ENCODE peak calls at places on chromosomes 7 and 10, in eight cellular contexts. One of them, this sample, is unnamed. For H3K27me3, the result is how much of the 10 kb centered on the place peaks cover.

GRCh38 chr7:130009848-130010688 is 41.1 kb downstream of the ZC3HC1 start:
- DNase-seq in HCT116: peak
- DNase-seq in transverse colon: peak
- DNase-seq in HepG2: peak
- DNase-seq in SK-N-SH: peak
- DNase-seq in breast epithelium: no peak
- DNase-seq in endothelial cell of umbilical vein: peak
- DNase-seq in sigmoid colon: peak
- DNase-seq in this sample: peak

GRCh38 chr7:144048648-144049047 is at the start of gene OR2A5:
- DNase-seq in transverse colon: no peak
- DNase-seq in HCT116: no peak
- DNase-seq in sigmoid colon: no peak
- DNase-seq in HepG2: no peak
- DNase-seq in endothelial cell of umbilical vein: no peak
- DNase-seq in SK-N-SH: no peak
- DNase-seq in breast epithelium: no peak
- DNase-seq in this sample: no peak

GRCh38 chr10:122515588-122516231 is 44.8 kb upstream of the DMBT1 start:
- DNase-seq in endothelial cell of umbilical vein: no peak
- DNase-seq in HCT116: no peak
- DNase-seq in transverse colon: peak
- DNase-seq in breast epithelium: no peak
- DNase-seq in SK-N-SH: no peak
- DNase-seq in HepG2: no peak
- DNase-seq in sigmoid colon: no peak
- DNase-seq in this sample: no peak

GRCh38 chr7:126698909-126699308 is 553.8 kb downstream of the GRM8 start:
- DNase-seq in sigmoid colon: no peak
- DNase-seq in endothelial cell of umbilical vein: no peak
- DNase-seq in transverse colon: no peak
- DNase-seq in SK-N-SH: peak
- DNase-seq in HepG2: no peak
- DNase-seq in breast epithelium: no peak
- DNase-seq in HCT116: no peak
- DNase-seq in this sample: no peak

GRCh38 chr7:7354674-7355073 is 172.3 kb downstream of the C1GALT1 start:
- DNase-seq in HepG2: no peak
- DNase-seq in breast epithelium: no peak
- DNase-seq in HCT116: peak
- DNase-seq in endothelial cell of umbilical vein: no peak
- DNase-seq in sigmoid colon: no peak
- DNase-seq in transverse colon: no peak
- DNase-seq in SK-N-SH: no peak
- DNase-seq in this sample: no peak

GRCh38 chr10:74851834-74852233 is 25.4 kb downstream of the KAT6B start:
- DNase-seq in breast epithelium: no peak
- DNase-seq in transverse colon: no peak
- DNase-seq in SK-N-SH: no peak
- DNase-seq in HepG2: no peak
- DNase-seq in endothelial cell of umbilical vein: peak
- DNase-seq in sigmoid colon: no peak
- DNase-seq in HCT116: no peak
- DNase-seq in this sample: no peak

GRCh38 chr10:26699631-26700030 is 2.1 kb downstream of the PDSS1 start:
- DNase-seq in SK-N-SH: no peak
- DNase-seq in breast epithelium: no peak
- DNase-seq in endothelial cell of umbilical vein: no peak
- DNase-seq in transverse colon: no peak
- DNase-seq in HepG2: no peak
- DNase-seq in sigmoid colon: no peak
- DNase-seq in HCT116: no peak
- DNase-seq in this sample: no peak

GRCh38 chr10:132479024-132479602 is 58.5 kb upstream of the INPP5A start:
- DNase-seq in transverse colon: no peak
- DNase-seq in breast epithelium: no peak
- DNase-seq in sigmoid colon: no peak
- DNase-seq in SK-N-SH: no peak
- DNase-seq in HepG2: no peak
- DNase-seq in endothelial cell of umbilical vein: no peak
- DNase-seq in HCT116: no peak
- DNase-seq in this sample: no peak

GRCh38 chr10:119412244-119412750 is 130.2 kb downstream of the RGS10 start:
- DNase-seq in breast epithelium: peak
- DNase-seq in HepG2: no peak
- DNase-seq in endothelial cell of umbilical vein: peak
- DNase-seq in sigmoid colon: peak
- DNase-seq in SK-N-SH: peak
- DNase-seq in transverse colon: peak
- DNase-seq in HCT116: no peak
- DNase-seq in this sample: peak

GRCh38 chr10:77715081-77715480 is 77.5 kb upstream of the KCNMA1 start:
- DNase-seq in sigmoid colon: no peak
- DNase-seq in transverse colon: no peak
- DNase-seq in breast epithelium: no peak
- DNase-seq in HepG2: peak
- DNase-seq in HCT116: peak
- DNase-seq in endothelial cell of umbilical vein: no peak
- DNase-seq in SK-N-SH: no peak
- DNase-seq in this sample: no peak

GRCh38 chr10:116215651-116216050 is 57.4 kb downstream of the GFRA1 start:
- DNase-seq in sigmoid colon: no peak
- DNase-seq in HCT116: no peak
- DNase-seq in endothelial cell of umbilical vein: no peak
- DNase-seq in transverse colon: no peak
- DNase-seq in SK-N-SH: no peak
- DNase-seq in breast epithelium: no peak
- DNase-seq in HepG2: no peak
- DNase-seq in this sample: no peak

GRCh38 chr7:146670532-146670931 is 553.9 kb downstream of the CNTNAP2 start:
- DNase-seq in breast epithelium: no peak
- DNase-seq in SK-N-SH: no peak
- DNase-seq in transverse colon: no peak
- DNase-seq in HepG2: no peak
- DNase-seq in sigmoid colon: no peak
- DNase-seq in HCT116: no peak
- DNase-seq in endothelial cell of umbilical vein: no peak
- DNase-seq in this sample: no peak

GRCh38 chr10:27383595-27384542 is 120.2 kb upstream of the RAB18 start:
- DNase-seq in HCT116: no peak
- DNase-seq in HepG2: peak
- DNase-seq in breast epithelium: no peak
- DNase-seq in endothelial cell of umbilical vein: peak
- DNase-seq in SK-N-SH: no peak
- DNase-seq in sigmoid colon: no peak
- DNase-seq in transverse colon: no peak
- DNase-seq in this sample: no peak

GRCh38 chr7:101418694-101419093 is 56.0 kb downstream of the COL26A1 start:
- DNase-seq in sigmoid colon: no peak
- DNase-seq in endothelial cell of umbilical vein: no peak
- DNase-seq in SK-N-SH: no peak
- DNase-seq in HepG2: no peak
- DNase-seq in transverse colon: no peak
- DNase-seq in HCT116: no peak
- DNase-seq in breast epithelium: no peak
- DNase-seq in this sample: no peak
- H3K27me3 ChIP-seq in sigmoid colon: under half
- H3K27me3 ChIP-seq in endothelial cell of umbilical vein: under half
- H3K27me3 ChIP-seq in SK-N-SH: under half
- H3K27me3 ChIP-seq in HepG2: under half
- H3K27me3 ChIP-seq in transverse colon: under half
- H3K27me3 ChIP-seq in HCT116: under half
- H3K27me3 ChIP-seq in breast epithelium: under half
- H3K27me3 ChIP-seq in this sample: under half

GRCh38 chr10:31031666-31032514 is at the start of gene ZNF438:
- DNase-seq in endothelial cell of umbilical vein: peak
- DNase-seq in HCT116: peak
- DNase-seq in HepG2: peak
- DNase-seq in breast epithelium: peak
- DNase-seq in sigmoid colon: peak
- DNase-seq in transverse colon: peak
- DNase-seq in SK-N-SH: peak
- DNase-seq in this sample: peak

GRCh38 chr10:31034041-31034918 is 2.6 kb upstream of the ZNF438 start:
- DNase-seq in SK-N-SH: no peak
- DNase-seq in transverse colon: no peak
- DNase-seq in HCT116: no peak
- DNase-seq in sigmoid colon: no peak
- DNase-seq in HepG2: no peak
- DNase-seq in endothelial cell of umbilical vein: peak
- DNase-seq in breast epithelium: no peak
- DNase-seq in this sample: no peak

GRCh38 chr10:31033166-31033565 is 1.5 kb upstream of the ZNF438 start:
- DNase-seq in HCT116: no peak
- DNase-seq in SK-N-SH: no peak
- DNase-seq in breast epithelium: no peak
- DNase-seq in endothelial cell of umbilical vein: no peak
- DNase-seq in HepG2: no peak
- DNase-seq in transverse colon: no peak
- DNase-seq in sigmoid colon: peak
- DNase-seq in this sample: no peak

GRCh38 chr10:31031205-31031665 is 430 bp downstream of the ZNF438 start:
- DNase-seq in transverse colon: no peak
- DNase-seq in SK-N-SH: no peak
- DNase-seq in endothelial cell of umbilical vein: no peak
- DNase-seq in HepG2: no peak
- DNase-seq in sigmoid colon: no peak
- DNase-seq in breast epithelium: no peak
- DNase-seq in HCT116: no peak
- DNase-seq in this sample: no peak

DNA sequence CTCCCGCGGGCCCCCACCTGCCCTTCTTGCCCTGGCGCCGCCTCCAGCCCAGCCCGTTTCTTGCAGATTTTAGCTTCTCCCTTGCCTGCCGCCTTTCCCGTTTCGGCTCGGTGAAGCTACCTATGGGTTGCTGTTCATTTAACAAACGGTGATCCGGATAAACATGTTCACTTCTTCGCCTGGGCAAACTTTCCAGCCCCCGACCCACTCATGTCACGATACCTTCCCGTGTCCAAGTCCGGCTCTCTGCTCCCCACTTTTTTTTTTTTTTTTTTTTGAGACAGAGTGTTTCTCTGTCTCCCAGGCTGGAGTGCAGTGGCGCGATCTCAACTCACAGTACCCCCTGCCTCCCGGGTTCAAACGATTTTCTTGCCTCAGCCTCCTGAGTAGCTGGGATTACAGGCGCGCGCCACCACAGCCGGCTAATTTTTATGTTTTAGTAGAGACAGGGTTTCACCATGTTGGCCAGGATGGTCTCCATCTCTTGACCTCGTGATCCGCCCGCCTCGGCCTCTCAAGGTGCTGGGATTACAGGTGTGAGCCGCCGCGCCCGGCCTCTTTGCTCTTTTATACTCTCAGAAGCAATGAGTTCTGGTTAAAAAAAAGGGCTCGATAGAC is 959 bp upstream of the ZNF438 start:
- DNase-seq in SK-N-SH: no peak
- DNase-seq in HCT116: no peak
- DNase-seq in transverse colon: peak
- DNase-seq in HepG2: no peak
- DNase-seq in sigmoid colon: peak
- DNase-seq in breast epithelium: no peak
- DNase-seq in endothelial cell of umbilical vein: no peak
- DNase-seq in this sample: peak
- TF ChIP-seq POLR2AphosphoS5 in SK-N-SH: no peak
- TF ChIP-seq POLR2AphosphoS5 in HCT116: no peak
- TF ChIP-seq POLR2AphosphoS5 in transverse colon: no peak
- TF ChIP-seq POLR2AphosphoS5 in HepG2: no peak
- TF ChIP-seq POLR2AphosphoS5 in sigmoid colon: no peak
- TF ChIP-seq POLR2AphosphoS5 in breast epithelium: no peak
- TF ChIP-seq POLR2AphosphoS5 in endothelial cell of umbilical vein: no peak
- TF ChIP-seq POLR2AphosphoS5 in this sample: no peak

DNA sequence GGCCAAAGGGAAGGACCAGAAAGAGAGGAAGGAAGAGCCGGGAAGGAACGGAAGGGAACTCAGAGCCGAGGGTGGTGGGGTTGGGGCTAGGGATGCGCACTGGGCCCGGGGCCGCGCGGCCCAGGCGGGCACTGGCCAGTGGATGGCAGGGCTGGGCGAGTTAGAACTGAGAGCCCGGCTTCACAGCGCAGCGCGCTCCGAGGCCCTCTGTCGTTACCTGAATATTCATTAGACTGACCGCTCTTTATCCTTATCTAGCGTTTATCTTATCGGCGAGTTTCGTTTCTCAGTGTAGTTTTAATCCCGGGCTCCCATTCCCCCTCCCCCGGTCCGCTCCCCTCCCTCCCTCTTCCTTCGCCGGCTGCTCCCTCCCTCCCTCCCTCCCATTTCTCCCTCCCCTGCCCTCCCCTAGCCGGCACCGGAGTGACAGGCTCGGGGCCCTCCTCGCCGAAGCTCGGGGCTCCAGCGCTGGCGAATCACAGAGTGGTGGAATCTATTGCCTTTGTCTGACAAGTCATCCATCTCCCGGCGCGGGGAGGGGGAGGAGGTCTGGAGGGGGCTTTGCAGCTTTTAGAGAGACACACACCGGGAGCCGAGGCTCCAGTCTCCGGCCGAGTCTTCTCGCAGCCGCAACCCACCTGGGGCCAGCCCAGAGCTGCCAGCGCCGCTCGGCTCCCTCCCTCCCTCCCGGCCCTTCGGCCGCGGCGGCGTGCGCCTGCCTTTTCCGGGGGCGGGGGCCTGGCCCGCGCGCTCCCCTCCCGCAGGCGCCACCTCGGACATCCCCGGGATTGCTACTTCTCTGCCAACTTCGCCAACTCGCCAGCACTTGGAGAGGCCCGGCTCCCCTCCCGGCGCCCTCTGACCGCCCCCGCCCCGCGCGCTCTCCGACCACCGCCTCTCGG is at the start of gene PAX2:
- DNase-seq in HCT116: peak
- DNase-seq in SK-N-SH: peak
- DNase-seq in breast epithelium: no peak
- DNase-seq in sigmoid colon: peak
- DNase-seq in transverse colon: no peak
- DNase-seq in endothelial cell of umbilical vein: no peak
- DNase-seq in HepG2: no peak
- DNase-seq in this sample: no peak
- H3K27me3 ChIP-seq in HCT116: under half
- H3K27me3 ChIP-seq in SK-N-SH: half or more
- H3K27me3 ChIP-seq in breast epithelium: half or more
- H3K27me3 ChIP-seq in sigmoid colon: half or more
- H3K27me3 ChIP-seq in transverse colon: half or more
- H3K27me3 ChIP-seq in endothelial cell of umbilical vein: half or more
- H3K27me3 ChIP-seq in HepG2: half or more
- H3K27me3 ChIP-seq in this sample: under half

DNA sequence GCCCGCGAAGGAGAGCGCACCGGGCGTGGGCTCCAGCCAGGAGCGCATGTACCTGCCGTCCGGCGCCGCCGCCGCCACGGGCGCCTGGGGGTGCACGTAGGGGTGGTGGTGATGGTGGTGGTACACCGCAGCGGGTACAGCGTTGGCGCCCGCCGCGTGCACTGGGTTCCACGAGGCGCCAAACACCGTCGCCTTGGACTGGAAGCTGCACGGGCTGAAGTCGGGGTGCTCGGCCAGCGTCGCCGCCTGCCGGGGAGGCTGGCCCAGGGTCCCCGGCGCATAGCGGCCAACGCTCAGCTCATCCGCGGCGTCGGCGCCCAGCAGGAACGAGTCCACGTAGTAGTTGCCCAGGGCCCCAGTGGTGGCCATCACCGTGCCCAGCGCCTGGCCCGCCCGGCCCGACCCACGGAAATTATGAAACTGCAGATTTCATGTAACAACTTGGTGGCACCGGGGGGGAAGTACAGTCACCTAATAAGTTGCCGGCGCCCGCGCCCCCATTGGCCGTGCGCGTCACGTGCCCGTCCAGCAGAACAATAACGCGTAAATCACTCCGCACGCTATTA is at the start of gene HOXA9:
- DNase-seq in transverse colon: peak
- DNase-seq in breast epithelium: no peak
- DNase-seq in endothelial cell of umbilical vein: peak
- DNase-seq in SK-N-SH: no peak
- DNase-seq in HCT116: peak
- DNase-seq in sigmoid colon: peak
- DNase-seq in HepG2: no peak
- DNase-seq in this sample: peak
- TF ChIP-seq POLR2AphosphoS5 in transverse colon: peak
- TF ChIP-seq POLR2AphosphoS5 in breast epithelium: peak
- TF ChIP-seq POLR2AphosphoS5 in endothelial cell of umbilical vein: peak
- TF ChIP-seq POLR2AphosphoS5 in SK-N-SH: no peak
- TF ChIP-seq POLR2AphosphoS5 in HCT116: peak
- TF ChIP-seq POLR2AphosphoS5 in sigmoid colon: peak
- TF ChIP-seq POLR2AphosphoS5 in HepG2: no peak
- TF ChIP-seq POLR2AphosphoS5 in this sample: peak